ENCODE peak calls at places on chromosomes 2 and 18, in eight cellular contexts. B is fibroblast of lung, U is aorta, G is right cardiac atrium, Y is tibial nerve, A is A549, N is endodermal cell, L is caudate nucleus. W is an unnamed sample.

GRCh38 chr18:3441290-3441689 is 8.7 kb upstream of the TGIF1 start:
- DNase-seq in L (peak), G (no peak), A (peak), Y (no peak), U (no peak), N (no peak), B (peak), W (no peak)

GRCh38 chr18:10490401-10491289 is 35.2 kb upstream of the NAPG start:
- DNase-seq in G (no peak), A (peak), B (no peak), U (no peak), N (peak), Y (no peak), L (no peak), W (peak)

GRCh38 chr2:137173514-137173913 is 408.2 kb downstream of the THSD7B start:
- DNase-seq in B (peak), Y (no peak), G (no peak), U (no peak), A (peak), L (no peak), N (peak), W (no peak)

GRCh38 chr2:121171625-121172119 is 113.3 kb downstream of the TFCP2L1 start:
- DNase-seq in G (no peak), A (no peak), B (no peak), U (no peak), L (no peak), N (no peak), Y (no peak), W (no peak)

GRCh38 chr18:46939337-46939963 is 22.0 kb downstream of the KATNAL2 start:
- DNase-seq in L (no peak), A (peak), N (no peak), G (no peak), U (no peak), B (peak), Y (no peak), W (no peak)

GRCh38 chr2:12819098-12819465 is 102.3 kb downstream of the TRIB2 start:
- DNase-seq in A (no peak), Y (peak), B (peak), G (peak), U (peak), N (no peak), L (no peak), W (no peak)

GRCh38 chr2:15243762-15244161 is 317.4 kb downstream of the NBAS start:
- DNase-seq in U (no peak), L (no peak), G (no peak), A (peak), Y (no peak), N (no peak), B (peak), W (no peak)

GRCh38 chr2:19176977-19177376 is 181.4 kb downstream of the OSR1 start:
- DNase-seq in U (no peak), N (no peak), G (no peak), Y (no peak), B (peak), L (no peak), A (no peak), W (no peak)

GRCh38 chr2:178298785-178299212 is 104.5 kb downstream of the OSBPL6 start:
- DNase-seq in Y (no peak), A (no peak), U (no peak), B (peak), N (no peak), L (no peak), G (no peak), W (no peak)

GRCh38 chr2:127884436-127884835 is 1.3 kb downstream of the AMMECR1L start:
- DNase-seq in N (no peak), A (no peak), U (no peak), L (no peak), Y (no peak), B (peak), G (no peak), W (no peak)

GRCh38 chr2:58376592-58376991 is 135.5 kb upstream of the FANCL start:
- DNase-seq in B (no peak), A (peak), U (no peak), G (no peak), Y (no peak), N (no peak), L (no peak), W (no peak)

GRCh38 chr2:32008811-32009478 is 1.9 kb downstream of the MEMO1 start:
- DNase-seq in U (no peak), N (no peak), Y (no peak), A (no peak), L (no peak), B (peak), G (no peak), W (no peak)

GRCh38 chr2:110771549-110772382 is 39.4 kb downstream of the ACOXL start:
- DNase-seq in N (no peak), B (no peak), L (no peak), U (no peak), G (no peak), A (no peak), Y (no peak), W (no peak)

GRCh38 chr18:75276813-75277628 is 66.4 kb downstream of the TSHZ1 start:
- DNase-seq in G (no peak), Y (no peak), N (no peak), L (no peak), A (no peak), B (no peak), U (no peak), W (no peak)

GRCh38 chr2:7646024-7646423 is 728.8 kb downstream of the RNF144A start:
- DNase-seq in Y (no peak), A (no peak), L (no peak), B (no peak), U (no peak), G (no peak), N (no peak), W (no peak)

GRCh38 chr2:218323526-218324472 is 31.5 kb upstream of the TMBIM1 start:
- DNase-seq in Y (no peak), B (peak), G (peak), U (peak), L (no peak), N (peak), A (peak), W (no peak)

GRCh38 chr2:55883339-55883738 is 40.2 kb downstream of the EFEMP1 start:
- DNase-seq in A (no peak), L (no peak), N (no peak), Y (no peak), G (peak), B (peak), U (peak), W (no peak)

GRCh38 chr2:110866496-110866895 is 134.1 kb downstream of the ACOXL start:
- DNase-seq in A (no peak), N (no peak), G (no peak), B (no peak), Y (no peak), U (no peak), L (no peak), W (no peak)

GRCh38 chr18:62751341-62751821 is 36.0 kb downstream of the PHLPP1 start:
- DNase-seq in N (peak), B (peak), Y (no peak), L (no peak), A (no peak), G (no peak), U (no peak), W (no peak)

GRCh38 chr2:224056889-224057288 is 17.8 kb upstream of the SERPINE2 start:
- DNase-seq in G (no peak), B (no peak), L (no peak), U (no peak), N (no peak), Y (no peak), A (no peak), W (no peak)

GRCh38 chr2:66173635-66174034 is 261.3 kb upstream of the MEIS1 start:
- DNase-seq in A (no peak), Y (no peak), U (no peak), G (no peak), N (no peak), L (no peak), B (no peak), W (no peak)

GRCh38 chr2:111157071-111157661 is 36.5 kb downstream of the BCL2L11 start:
- DNase-seq in Y (no peak), B (no peak), L (no peak), A (no peak), N (no peak), U (no peak), G (no peak), W (no peak)

GRCh38 chr2:232937278-232937906 is 67.3 kb downstream of the SNORC start:
- DNase-seq in G (no peak), B (peak), L (no peak), U (no peak), Y (no peak), A (peak), N (no peak), W (no peak)

GRCh38 chr18:57789105-57789504 is 14.0 kb downstream of the ATP8B1 start:
- DNase-seq in Y (no peak), N (no peak), A (no peak), U (no peak), G (no peak), L (no peak), B (peak), W (no peak)
- H3K27ac ChIP-seq in Y (peak), N (no peak), A (peak), U (no peak), G (peak), L (no peak), B (peak), W (no peak)

GRCh38 chr2:101609434-101609833 is 88.1 kb upstream of the MAP4K4 start:
- DNase-seq in A (no peak), G (no peak), B (no peak), L (no peak), N (no peak), U (no peak), Y (no peak), W (no peak)

GRCh38 chr2:101613073-101613704 is 84.3 kb upstream of the MAP4K4 start:
- DNase-seq in B (peak), Y (no peak), L (no peak), U (no peak), G (no peak), A (no peak), N (peak), W (no peak)

GRCh38 chr2:101612019-101612418 is 85.5 kb upstream of the MAP4K4 start:
- DNase-seq in Y (no peak), N (no peak), B (no peak), G (no peak), L (no peak), A (no peak), U (no peak), W (no peak)

GRCh38 chr2:101610750-101611315 is 86.7 kb upstream of the MAP4K4 start:
- DNase-seq in L (no peak), N (no peak), U (no peak), Y (no peak), A (no peak), B (peak), G (no peak), W (no peak)

GRCh38 chr2:101608411-101609317 is 88.8 kb upstream of the MAP4K4 start:
- DNase-seq in B (no peak), N (no peak), Y (no peak), U (no peak), A (no peak), L (no peak), G (no peak), W (no peak)
- H3K27ac ChIP-seq in B (no peak), N (no peak), Y (no peak), U (no peak), A (no peak), L (no peak), G (no peak), W (no peak)

GRCh38 chr2:131056204-131056975 is 36.9 kb downstream of the FAM168B start:
- DNase-seq in B (no peak), G (no peak), N (no peak), Y (no peak), U (no peak), L (no peak), A (no peak), W (no peak)
- H3K27ac ChIP-seq in B (peak), G (peak), N (no peak), Y (no peak), U (no peak), L (peak), A (no peak), W (peak)

GRCh38 chr2:30950339-30950738 is 143.1 kb upstream of the CAPN13 start:
- DNase-seq in Y (no peak), U (no peak), A (no peak), B (no peak), L (no peak), N (no peak), G (no peak), W (no peak)
- H3K27ac ChIP-seq in Y (no peak), U (no peak), A (no peak), B (no peak), L (no peak), N (no peak), G (no peak), W (no peak)

DNA sequence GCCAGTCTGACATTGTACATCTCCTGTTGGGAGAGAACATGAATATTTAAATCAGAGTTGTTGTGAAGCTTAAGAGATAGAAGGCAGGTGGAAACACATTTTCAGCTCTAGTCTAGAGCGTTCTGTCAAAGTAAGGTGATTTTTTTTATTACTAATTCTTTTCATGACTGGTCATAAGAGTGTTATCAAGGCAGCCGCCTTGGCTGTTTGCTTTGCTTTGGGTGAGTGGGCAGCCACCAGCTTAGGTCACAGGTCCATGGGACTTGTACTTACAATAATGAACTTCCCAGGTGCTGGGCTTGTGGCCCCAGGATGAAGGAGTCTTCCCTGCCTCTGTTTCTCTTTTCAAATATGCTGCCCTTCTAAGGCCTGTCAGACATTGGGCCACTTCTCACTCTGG is 256.3 kb downstream of the SRBD1 start:
- DNase-seq in U (no peak), L (no peak), A (no peak), N (no peak), G (no peak), Y (no peak), B (no peak), W (no peak)
- H3K27ac ChIP-seq in U (no peak), L (no peak), A (no peak), N (no peak), G (no peak), Y (no peak), B (peak), W (no peak)

GRCh38 chr2:54461251-54461650 is 5.1 kb downstream of the SPTBN1 start:
- DNase-seq in N (no peak), A (no peak), U (no peak), L (no peak), Y (no peak), G (no peak), B (peak), W (no peak)
- H3K27ac ChIP-seq in N (no peak), A (no peak), U (no peak), L (no peak), Y (peak), G (peak), B (no peak), W (no peak)

DNA sequence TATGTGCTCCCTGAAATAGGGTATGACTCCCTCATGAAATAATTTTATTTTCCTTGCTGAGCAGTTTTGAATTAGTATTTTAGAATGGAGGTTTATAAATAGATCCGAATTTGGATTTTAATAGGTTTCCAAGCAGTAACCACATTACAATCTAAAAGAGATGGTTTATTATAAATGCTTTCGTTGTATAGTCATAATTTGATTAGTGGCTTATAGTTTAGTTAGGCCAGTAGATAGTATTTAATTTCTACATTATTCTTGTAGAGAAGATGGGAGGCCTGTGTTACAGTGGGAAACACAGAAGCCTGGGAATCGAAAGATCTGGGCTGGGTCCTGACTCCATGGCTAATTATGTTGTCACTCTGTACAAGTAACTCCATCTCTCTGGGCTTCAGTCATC is 6.7 kb downstream of the CAB39 start:
- DNase-seq in A (no peak), Y (no peak), N (no peak), U (no peak), G (no peak), B (no peak), L (no peak), W (no peak)
- H3K27ac ChIP-seq in A (no peak), Y (no peak), N (no peak), U (peak), G (no peak), B (no peak), L (no peak), W (no peak)

GRCh38 chr18:45542043-45542442 is 73.2 kb upstream of the SLC14A2 start:
- DNase-seq in Y (no peak), L (no peak), U (no peak), G (no peak), N (no peak), B (no peak), A (no peak), W (no peak)

GRCh38 chr18:45551417-45551816 is 63.9 kb upstream of the SLC14A2 start:
- DNase-seq in L (no peak), G (no peak), A (no peak), B (no peak), Y (no peak), U (no peak), N (no peak), W (no peak)

GRCh38 chr18:45548614-45549013 is 66.7 kb upstream of the SLC14A2 start:
- DNase-seq in U (no peak), N (no peak), G (no peak), L (no peak), A (no peak), B (no peak), Y (no peak), W (no peak)

GRCh38 chr18:45549296-45549695 is 66.0 kb upstream of the SLC14A2 start:
- DNase-seq in G (no peak), L (no peak), U (no peak), Y (no peak), A (no peak), B (no peak), N (no peak), W (no peak)

GRCh38 chr18:45547910-45548309 is 67.4 kb upstream of the SLC14A2 start:
- DNase-seq in G (no peak), Y (no peak), N (no peak), A (no peak), U (no peak), L (no peak), B (no peak), W (no peak)
- H3K27ac ChIP-seq in G (no peak), Y (no peak), N (no peak), A (no peak), U (peak), L (no peak), B (no peak), W (no peak)

GRCh38 chr2:168192839-168193616 is 54.4 kb downstream of the STK39 start:
- DNase-seq in Y (no peak), A (no peak), U (no peak), L (no peak), N (peak), B (peak), G (no peak), W (no peak)
- H3K27ac ChIP-seq in Y (no peak), A (no peak), U (no peak), L (no peak), N (no peak), B (no peak), G (no peak), W (no peak)

W was measured in substantia nigra.